ENCODE peak calls at places on chromosomes 4 and X, in five cellular contexts. V, C, S, H and O are unnamed samples.

GRCh38 chr4:3257125-3257690 is 8.2 kb downstream of the MSANTD1 start:
- DNase-seq in V (peak; percentile 4), C (no peak), S (peak; percentile 45), H (no peak), O (no peak)

GRCh38 chrX:44439242-44439641 is 95.8 kb upstream of the EFHC2 start:
- DNase-seq in V (no peak), C (no peak), S (no peak), H (no peak), O (no peak)

GRCh38 chrX:85851418-85851817 is 195.9 kb downstream of the CHM start:
- DNase-seq in V (no peak), C (peak; percentile 15), S (no peak), H (peak; percentile 34), O (no peak)

GRCh38 chrX:39650883-39651282 is 446.9 kb downstream of the BCOR start:
- DNase-seq in V (no peak), C (no peak), S (peak; percentile 75), H (no peak), O (no peak)

GRCh38 chr4:163558539-163559044 is 64.1 kb downstream of the TMA16 start:
- DNase-seq in V (no peak), C (peak; percentile 42), S (peak; percentile 50), H (no peak), O (no peak)

GRCh38 chr4:176043838-176044588 is 21.6 kb upstream of the WDR17 start:
- DNase-seq in V (no peak), C (no peak), S (no peak), H (no peak), O (no peak)

GRCh38 chr4:8202108-8202507 is 3.0 kb downstream of the SH3TC1 start:
- DNase-seq in V (no peak), C (no peak), S (peak; percentile 76), H (no peak), O (no peak)

GRCh38 chr4:153062652-153063168 is 126.6 kb downstream of the FHDC1 start:
- DNase-seq in V (no peak), C (no peak), S (no peak), H (no peak), O (no peak)

GRCh38 chr4:1026115-1026514 is 14.7 kb downstream of the FGFRL1 start:
- DNase-seq in V (no peak), C (peak; percentile 72), S (no peak), H (peak; percentile 25), O (no peak)

GRCh38 chr4:114827651-114828050 is 229.0 kb downstream of the UGT8 start:
- DNase-seq in V (no peak), C (no peak), S (no peak), H (no peak), O (no peak)

GRCh38 chrX:69015564-69016218 is 149.6 kb downstream of the PJA1 start:
- DNase-seq in V (no peak), C (no peak), S (no peak), H (no peak), O (no peak)

GRCh38 chrX:46913710-46914109 is 1.5 kb downstream of the JADE3 start:
- DNase-seq in V (no peak), C (peak; percentile 39), S (peak; percentile 35), H (peak; percentile 41), O (no peak)

GRCh38 chrX:1162119-1162916 is 50.1 kb downstream of the CRLF2 start:
- DNase-seq in V (no peak), C (no peak), S (no peak), H (no peak), O (no peak)

GRCh38 chrX:38799995-38800394 is 1.3 kb upstream of the MID1IP1 start:
- DNase-seq in V (no peak), C (peak; percentile 29), S (no peak), H (peak; percentile 13), O (no peak)

GRCh38 chr4:100414016-100414790 is 103.6 kb downstream of the EMCN start:
- DNase-seq in V (no peak), C (no peak), S (no peak), H (no peak), O (no peak)

GRCh38 chr4:8272472-8273428 is 3.2 kb downstream of the HTRA3 start:
- DNase-seq in V (no peak), C (no peak), S (peak; percentile 74), H (peak; percentile 39), O (no peak)

GRCh38 chr4:154254999-154255398 is 236.6 kb downstream of the DCHS2 start:
- DNase-seq in V (no peak), C (no peak), S (no peak), H (no peak), O (no peak)

GRCh38 chr4:5816101-5816500 is 76.8 kb downstream of the CRMP1 start:
- DNase-seq in V (no peak), C (no peak), S (no peak), H (no peak), O (no peak)

DNA sequence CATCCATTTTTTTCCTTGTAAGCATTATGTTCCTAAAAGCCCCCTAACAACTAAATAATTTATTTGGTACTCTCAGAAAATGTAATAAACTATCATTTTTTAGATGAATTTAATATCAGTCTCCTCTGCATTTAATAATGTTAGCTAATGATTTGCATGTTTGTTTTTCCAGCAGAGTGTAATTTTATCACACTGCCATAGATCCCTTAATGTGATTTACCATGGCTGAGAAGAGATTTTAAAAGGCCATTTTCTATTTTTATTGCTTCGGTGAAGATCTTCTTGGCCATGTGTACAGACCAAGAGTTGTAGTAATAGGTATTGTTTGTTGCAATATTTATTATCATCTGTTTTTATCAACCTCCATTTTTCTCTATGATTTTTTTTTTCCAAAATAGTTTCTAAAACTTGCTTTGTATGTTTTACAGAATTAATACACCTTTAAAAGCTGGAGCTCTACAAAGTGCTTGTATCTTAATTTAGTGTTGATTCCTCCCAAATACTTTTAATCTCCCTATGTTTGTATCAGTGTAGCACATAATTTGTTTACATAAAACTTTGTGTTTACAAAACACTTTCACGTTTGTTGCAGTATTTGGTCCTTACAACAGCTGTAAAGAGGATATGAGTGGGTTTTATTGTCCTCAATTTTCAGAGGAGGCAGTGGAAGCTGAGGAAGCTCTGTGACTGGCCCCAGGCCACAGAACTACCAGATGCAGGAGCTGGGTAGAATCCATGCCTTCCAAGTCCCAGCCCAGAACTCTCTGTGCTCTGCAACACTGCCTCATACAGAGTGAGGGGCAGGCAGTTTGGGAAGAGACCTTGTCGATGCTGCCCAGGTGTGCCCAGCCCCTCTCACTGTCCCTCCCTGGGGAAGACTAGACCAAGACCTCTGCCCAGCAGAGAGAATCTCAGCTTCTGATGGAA is 58.1 kb downstream of the FAM114A1 start:
- DNase-seq in V (no peak), C (no peak), S (no peak), H (no peak), O (no peak)
- TF ChIP-seq CTCF in V (no peak), C (no peak), S (no peak), H (no peak), O (no peak)

DNA sequence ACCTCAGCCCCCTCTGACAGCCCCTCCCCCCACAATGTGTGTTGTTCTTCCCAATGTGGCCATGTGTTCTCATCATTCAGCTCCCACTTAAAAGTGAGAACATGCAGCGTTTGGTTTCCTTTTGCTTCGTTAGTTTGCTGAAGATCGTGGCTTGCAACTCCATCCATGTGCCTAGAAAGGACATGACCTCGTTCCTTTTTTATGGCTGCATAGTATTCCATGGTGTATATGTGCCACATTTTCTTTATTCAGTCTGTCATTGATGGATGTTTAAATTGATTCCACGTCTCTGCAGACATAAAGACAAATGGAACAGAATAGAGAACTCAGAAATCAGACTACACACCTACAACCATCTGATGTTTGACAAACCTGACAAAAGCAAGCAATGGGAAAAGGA is 46.0 kb downstream of the ARX start:
- DNase-seq in V (no peak), C (no peak), S (no peak), H (no peak), O (no peak)
- H3K4me3 ChIP-seq in V (no peak overlapping the region), C (no peak overlapping the region), S (no peak overlapping the region), H (no peak overlapping the region), O (no peak overlapping the region)

GRCh38 chr4:162499478-162499877 is 335.7 kb upstream of the FSTL5 start:
- DNase-seq in V (no peak), C (no peak), S (no peak), H (peak; percentile 16), O (no peak)
- TF ChIP-seq CTCF in V (peak; percentile 39), C (peak; percentile 46), S (no peak), H (peak; percentile 51), O (no peak)

GRCh38 chrX:41122664-41123257 is 37.5 kb downstream of the USP9X start:
- DNase-seq in V (no peak), C (no peak), S (no peak), H (no peak), O (no peak)

GRCh38 chrX:41118156-41118555 is 32.9 kb downstream of the USP9X start:
- DNase-seq in V (no peak), C (no peak), S (no peak), H (no peak), O (no peak)

GRCh38 chrX:41121766-41122165 is 36.5 kb downstream of the USP9X start:
- DNase-seq in V (no peak), C (no peak), S (no peak), H (no peak), O (no peak)

GRCh38 chrX:41119803-41120202 is 34.6 kb downstream of the USP9X start:
- DNase-seq in V (no peak), C (no peak), S (no peak), H (no peak), O (no peak)

DNA sequence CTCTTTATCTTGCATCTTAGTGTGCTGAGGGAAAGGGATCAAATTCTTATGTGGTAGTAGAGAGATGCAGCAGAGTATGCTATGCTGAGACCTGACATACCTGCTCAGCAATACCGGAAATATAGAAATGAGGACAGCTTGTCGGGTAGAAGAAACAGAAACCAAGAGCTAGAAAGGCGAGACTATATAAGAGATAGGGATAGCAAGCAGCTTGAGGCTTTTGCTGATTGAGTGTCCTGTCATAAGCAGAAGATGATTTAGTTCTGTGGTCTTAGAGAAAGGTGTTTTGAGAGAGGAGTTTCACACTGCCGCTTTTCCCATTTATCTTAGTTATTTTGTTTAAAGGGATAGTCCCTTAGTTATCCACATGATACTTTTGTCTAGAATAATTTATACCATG is 31.7 kb downstream of the USP9X start:
- DNase-seq in V (no peak), C (no peak), S (no peak), H (peak; percentile 36), O (no peak)
- H3K4me3 ChIP-seq in V (no peak overlapping the region), C (no peak overlapping the region), S (no peak overlapping the region), H (no peak overlapping the region), O (no peak overlapping the region)

DNA sequence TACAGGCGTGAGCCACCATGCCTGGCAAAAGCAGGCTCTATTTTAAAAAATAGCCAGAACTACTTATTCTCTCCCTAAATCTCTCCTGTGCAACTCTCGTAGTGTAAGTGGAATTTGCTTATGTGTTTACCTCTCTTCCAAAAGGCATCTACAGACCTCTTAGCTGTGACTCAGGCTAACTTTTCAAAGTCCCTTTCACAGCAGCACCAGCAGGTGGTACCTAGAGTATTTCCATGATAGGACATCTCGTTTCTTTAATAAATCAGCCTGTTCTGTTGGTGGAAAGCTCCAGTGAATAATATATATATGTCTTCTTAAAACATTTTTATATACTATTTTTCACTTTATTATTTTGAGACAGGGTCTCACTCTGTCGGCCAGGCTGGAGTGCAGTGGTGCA is 89.0 kb downstream of the NSUN7 start:
- DNase-seq in V (no peak), C (no peak), S (no peak), H (peak; percentile 24), O (no peak)
- TF ChIP-seq CTCF in V (peak; percentile 8), C (no peak), S (no peak), H (peak; percentile 24), O (no peak)

DNA sequence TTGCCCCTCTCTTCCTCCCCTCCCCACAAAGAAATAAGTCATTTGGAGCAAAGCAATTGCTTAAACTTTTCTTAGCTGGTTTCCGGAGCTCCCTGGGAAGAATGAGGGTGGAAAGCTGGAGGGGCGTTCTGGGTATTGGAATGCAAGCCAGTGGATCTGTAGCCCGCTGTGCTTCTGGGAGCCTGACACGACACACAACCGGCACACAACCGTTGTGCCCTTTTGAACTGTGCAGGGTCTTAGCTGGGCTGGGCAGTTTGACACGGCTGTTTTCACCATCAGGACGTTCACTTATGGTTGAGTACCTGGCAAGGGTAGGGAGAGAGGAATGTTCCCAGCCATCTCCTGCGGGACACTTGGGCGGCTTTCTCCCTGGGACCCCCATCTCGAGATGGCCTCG is 38.3 kb downstream of the SHROOM2 start:
- DNase-seq in V (no peak), C (no peak), S (no peak), H (peak; percentile 14), O (no peak)
- H3K4me3 ChIP-seq in V (no peak overlapping the region), C (no peak overlapping the region), S (no peak overlapping the region), H (no peak overlapping the region), O (no peak overlapping the region)